ENCODE peak calls at places on chromosomes 6 and 20, in nine cellular contexts. U is endodermal cell, A is coronary artery, E is sigmoid colon, M is right lobe of liver, X is BJ, T is AG04450, N is body of pancreas, W is uterus. H is an unnamed sample.

GRCh38 chr6:138028893-138029292 is 78.3 kb downstream of the PERP start:
- DNase-seq in W (no peak), X (no peak), N (no peak), E (no peak), M (no peak), A (no peak), U (no peak), T (no peak), H (no peak)

GRCh38 chr20:5073154-5074049 is 46.4 kb downstream of the PCNA start:
- DNase-seq in U (peak; percentile 73), A (peak; percentile 94), N (peak; percentile 91), T (no peak), E (peak; percentile 91), M (peak; percentile 96), W (peak; percentile 61), X (peak; percentile 23), H (peak; percentile 66)

GRCh38 chr20:54356726-54357235 is 118.6 kb upstream of the DOK5 start:
- DNase-seq in X (no peak), W (no peak), A (no peak), U (no peak), M (no peak), T (no peak), E (no peak), N (no peak), H (peak; percentile 40)

GRCh38 chr6:165659945-165660862 is 2.8 kb downstream of the PDE10A start:
- DNase-seq in A (no peak), U (peak; percentile 77), W (no peak), N (no peak), M (no peak), E (no peak), T (no peak), X (no peak), H (no peak)

GRCh38 chr6:29941916-29942274 is 437 bp upstream of the HLA-A start:
- DNase-seq in X (no peak), T (no peak), N (no peak), W (no peak), U (no peak), M (no peak), A (no peak), E (no peak), H (no peak)

GRCh38 chr6:125363010-125363359 is 61.2 kb upstream of the HDDC2 start:
- DNase-seq in W (no peak), T (no peak), U (no peak), X (no peak), M (no peak), A (no peak), N (no peak), E (no peak), H (peak; percentile 42)

GRCh38 chr6:111757342-111757741 is 115.9 kb downstream of the FYN start:
- DNase-seq in T (no peak), A (no peak), W (no peak), X (no peak), N (no peak), U (peak; percentile 20), E (no peak), M (no peak), H (peak; percentile 74)

GRCh38 chr6:166747644-166748595 is 120.9 kb upstream of the RPS6KA2 start:
- DNase-seq in N (no peak), U (no peak), E (no peak), T (no peak), M (no peak), W (no peak), X (no peak), A (no peak), H (no peak)

GRCh38 chr20:20210327-20210726 is 157.6 kb upstream of the INSM1 start:
- DNase-seq in M (no peak), X (no peak), T (no peak), U (no peak), W (no peak), E (no peak), N (no peak), A (no peak), H (peak; percentile 3)

GRCh38 chr6:132209351-132209750 is 191.9 kb downstream of the MOXD1 start:
- DNase-seq in U (no peak), W (no peak), X (no peak), T (no peak), E (no peak), M (no peak), N (no peak), A (no peak), H (no peak)

GRCh38 chr6:125198285-125199009 is 44.9 kb downstream of the TPD52L1 start:
- DNase-seq in T (no peak), N (peak; percentile 48), E (no peak), U (no peak), A (no peak), M (no peak), X (no peak), W (no peak), H (no peak)

GRCh38 chr6:158571826-158572652 is 12.1 kb downstream of the TMEM181 start:
- DNase-seq in T (no peak), W (no peak), E (no peak), M (no peak), A (peak; percentile 46), X (no peak), N (peak; percentile 91), U (no peak), H (no peak)

GRCh38 chr20:37725165-37725564 is 31.3 kb downstream of the CTNNBL1 start:
- DNase-seq in W (no peak), U (no peak), A (no peak), E (no peak), M (peak; percentile 69), X (no peak), N (no peak), T (no peak), H (no peak)

GRCh38 chr20:36235892-36236785 is at the start of gene AAR2:
- DNase-seq in U (peak; percentile 92), X (peak; percentile 15), M (peak; percentile 82), N (peak; percentile 81), E (peak; percentile 87), A (peak; percentile 82), T (peak; percentile 44), W (peak; percentile 64), H (peak; percentile 79)

GRCh38 chr6:92354270-92354831 is 1065.0 kb downstream of the EPHA7 start:
- DNase-seq in U (no peak), X (no peak), W (no peak), T (no peak), N (no peak), A (no peak), M (no peak), E (no peak), H (no peak)

GRCh38 chr6:106540907-106541306 is 88.4 kb downstream of the RTN4IP1 start:
- DNase-seq in A (no peak), U (no peak), W (no peak), X (no peak), N (no peak), M (no peak), E (no peak), T (no peak), H (peak; percentile 42)
- H3K4me3 ChIP-seq in A (no peak overlapping the region), U (no peak overlapping the region), W (no peak overlapping the region), X (no peak overlapping the region), N (no peak overlapping the region), M (no peak overlapping the region), E (no peak overlapping the region), T (no peak overlapping the region), H (no peak overlapping the region)

GRCh38 chr6:126550323-126550722 is 210.4 kb downstream of the CENPW start:
- DNase-seq in X (no peak), E (no peak), T (no peak), W (no peak), M (no peak), U (peak; percentile 70), A (no peak), N (no peak), H (no peak)
- TF ChIP-seq CTCF in X (no peak), E (no peak), T (no peak), W (no peak), M (no peak), U (peak; percentile 65), A (no peak), N (no peak), H (no peak)

GRCh38 chr20:63493563-63494020 is 5.3 kb downstream of the EEF1A2 start:
- DNase-seq in N (no peak), A (no peak), W (no peak), U (no peak), T (no peak), M (peak; percentile 49), X (no peak), E (no peak), H (no peak)

GRCh38 chr20:63492982-63493381 is 5.9 kb downstream of the EEF1A2 start:
- DNase-seq in N (no peak), M (peak; percentile 35), A (no peak), U (no peak), T (no peak), X (no peak), W (no peak), E (no peak), H (no peak)

GRCh38 chr20:63495167-63495720 is 3.6 kb downstream of the EEF1A2 start:
- DNase-seq in T (no peak), E (no peak), N (no peak), W (no peak), X (no peak), A (no peak), U (no peak), M (peak; percentile 36), H (no peak)

GRCh38 chr20:63494420-63495166 is 4.3 kb downstream of the EEF1A2 start:
- DNase-seq in M (peak; percentile 52), A (no peak), W (no peak), T (no peak), E (no peak), U (no peak), X (no peak), N (no peak), H (no peak)

GRCh38 chr20:63494084-63494419 is 4.8 kb downstream of the EEF1A2 start:
- DNase-seq in X (no peak), E (no peak), W (no peak), A (no peak), N (no peak), T (no peak), M (peak; percentile 28), U (no peak), H (no peak)
- H3K4me3 ChIP-seq in X (no peak overlapping the region), E (no peak overlapping the region), W (no peak overlapping the region), A (no peak overlapping the region), N (no peak overlapping the region), T (no peak overlapping the region), M (no peak overlapping the region), U (no peak overlapping the region), H (no peak overlapping the region)

GRCh38 chr6:53246924-53247323 is 98.3 kb upstream of the GCM1 start:
- DNase-seq in W (no peak), N (no peak), E (no peak), A (no peak), U (no peak), T (no peak), M (peak; percentile 85), X (no peak), H (no peak)

GRCh38 chr6:53250137-53250760 is 98.5 kb downstream of the ELOVL5 start:
- DNase-seq in M (no peak), U (no peak), T (no peak), E (no peak), N (no peak), A (no peak), X (no peak), W (no peak), H (peak; percentile 62)

GRCh38 chr6:53252177-53252692 is 96.5 kb downstream of the ELOVL5 start:
- DNase-seq in A (no peak), M (no peak), T (no peak), N (no peak), U (no peak), W (no peak), X (no peak), E (no peak), H (no peak)

GRCh38 chr6:53257001-53257400 is 91.7 kb downstream of the ELOVL5 start:
- DNase-seq in E (no peak), X (no peak), N (no peak), M (no peak), U (peak; percentile 33), W (no peak), A (no peak), T (no peak), H (no peak)

GRCh38 chr6:53250761-53251672 is 97.7 kb downstream of the ELOVL5 start:
- DNase-seq in E (no peak), A (no peak), M (no peak), W (no peak), X (no peak), N (no peak), U (no peak), T (no peak), H (peak; percentile 62)
- TF ChIP-seq CTCF in E (no peak), A (no peak), M (no peak), W (no peak), X (no peak), N (no peak), U (no peak), T (no peak), H (no peak)